ENCODE peak calls at places on chromosomes 2 and 18, in six cellular contexts. K is Caco-2; E is CD8-positive, alpha-beta T cell; V is astrocyte of the cerebellum; C is right cardiac atrium; D is A549. X is an unnamed sample.

GRCh38 chr18:36017232-36017631 is 44.8 kb downstream of the RMP24 start:
- DNase-seq in K (no peak), E (no peak), V (no peak), C (no peak), D (no peak), X (no peak)

GRCh38 chr2:219727771-219728429 is 100.5 kb downstream of the SLC4A3 start:
- DNase-seq in K (no peak), E (no peak), V (no peak), C (peak), D (no peak), X (no peak)

GRCh38 chr2:38375711-38376345 is 1.2 kb downstream of the ATL2 start:
- DNase-seq in K (no peak), E (peak), V (no peak), C (peak), D (no peak), X (peak)

GRCh38 chr2:216911886-216912285 is 52.0 kb upstream of the TNP1 start:
- DNase-seq in K (no peak), E (no peak), V (no peak), C (no peak), D (no peak), X (no peak)

GRCh38 chr2:204680576-204680975 is 135.3 kb downstream of the PARD3B start:
- DNase-seq in K (no peak), E (no peak), V (no peak), C (no peak), D (no peak), X (no peak)

GRCh38 chr2:26222976-26223375 is 21.5 kb downstream of the HADHA start:
- DNase-seq in K (no peak), E (no peak), V (no peak), C (no peak), D (no peak), X (no peak)

GRCh38 chr2:149562304-149562703 is 25.3 kb downstream of the MMADHC start:
- DNase-seq in K (no peak), E (no peak), V (no peak), C (no peak), D (no peak), X (no peak)

GRCh38 chr18:73118121-73118816 is 250.5 kb upstream of the NETO1 start:
- DNase-seq in K (no peak), E (no peak), V (peak), C (no peak), D (no peak), X (no peak)

GRCh38 chr2:218482651-218483050 is 63.7 kb downstream of the VIL1 start:
- DNase-seq in K (no peak), E (no peak), V (peak), C (no peak), D (no peak), X (no peak)

GRCh38 chr18:3514312-3515216 is 64.6 kb downstream of the TGIF1 start:
- DNase-seq in K (no peak), E (no peak), V (no peak), C (no peak), D (no peak), X (no peak)

GRCh38 chr2:232809349-232810124 is 33.2 kb upstream of the KCNJ13 start:
- DNase-seq in K (no peak), E (no peak), V (no peak), C (peak), D (no peak), X (no peak)

GRCh38 chr2:107132141-107132540 is 246.2 kb upstream of the ST6GAL2 start:
- DNase-seq in K (no peak), E (no peak), V (no peak), C (no peak), D (no peak), X (no peak)

GRCh38 chr2:112605926-112606325 is 21.5 kb downstream of the CHCHD5 start:
- DNase-seq in K (no peak), E (no peak), V (no peak), C (no peak), D (no peak), X (no peak)

GRCh38 chr18:49521251-49521650 is 34.2 kb upstream of the C18orf32 start:
- DNase-seq in K (no peak), E (no peak), V (no peak), C (no peak), D (no peak), X (no peak)

GRCh38 chr18:24426398-24427294 is at the start of gene IMPACT:
- DNase-seq in K (peak), E (peak), V (peak), C (peak), D (peak), X (peak)

GRCh38 chr2:144686518-144687215 is 166.7 kb upstream of the ZEB2 start:
- DNase-seq in K (no peak), E (no peak), V (no peak), C (no peak), D (no peak), X (no peak)

GRCh38 chr2:73053316-73054114 is 18.0 kb downstream of the SFXN5 start:
- DNase-seq in K (no peak), E (no peak), V (peak), C (no peak), D (no peak), X (no peak)

GRCh38 chr2:19743641-19744040 is 158.1 kb downstream of the TTC32 start:
- DNase-seq in K (no peak), E (no peak), V (no peak), C (no peak), D (no peak), X (no peak)

GRCh38 chr2:239747771-239748170 is 277.4 kb downstream of the NDUFA10 start:
- DNase-seq in K (no peak), E (no peak), V (no peak), C (peak), D (no peak), X (no peak)

GRCh38 chr2:85682378-85682777 is 11.8 kb upstream of the GNLY start:
- DNase-seq in K (peak), E (no peak), V (no peak), C (no peak), D (no peak), X (no peak)

GRCh38 chr18:51072586-51073303 is 42.7 kb downstream of the SMAD4 start:
- DNase-seq in K (no peak), E (no peak), V (no peak), C (no peak), D (no peak), X (no peak)

GRCh38 chr18:12741351-12741750 is 38.5 kb downstream of the PSMG2 start:
- DNase-seq in K (no peak), E (no peak), V (no peak), C (no peak), D (peak), X (no peak)

DNA sequence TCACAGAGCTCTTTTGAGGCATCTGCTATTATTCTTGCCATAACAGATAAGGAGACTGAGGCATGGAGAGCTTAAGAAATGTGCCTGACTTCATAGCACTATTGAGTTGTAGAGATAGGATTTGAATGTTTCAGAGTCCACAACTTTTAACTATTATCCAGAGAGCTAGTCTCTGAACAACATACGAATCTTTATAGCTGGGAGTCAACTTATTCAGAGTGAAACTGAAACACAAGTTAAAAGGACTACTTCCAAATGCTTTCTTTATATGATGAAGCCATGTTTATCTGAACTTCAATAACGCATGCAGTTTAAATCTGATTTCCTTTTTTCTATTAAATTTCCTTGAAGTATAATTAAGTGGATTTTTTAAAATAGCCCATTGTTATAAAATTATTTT is 268.8 kb downstream of the IKZF2 start:
- DNase-seq in K (no peak), E (no peak), V (no peak), C (no peak), D (no peak), X (no peak)
- H3K4me3 ChIP-seq in K (no peak), E (no peak), V (no peak), C (no peak), D (no peak), X (no peak)

GRCh38 chr2:224444783-224445182 is 42.9 kb upstream of the FAM124B start:
- DNase-seq in K (no peak), E (no peak), V (no peak), C (no peak), D (no peak), X (no peak)

GRCh38 chr2:224440988-224441387 is 39.1 kb upstream of the FAM124B start:
- DNase-seq in K (no peak), E (no peak), V (no peak), C (no peak), D (no peak), X (no peak)

GRCh38 chr2:224438726-224439125 is 36.8 kb upstream of the FAM124B start:
- DNase-seq in K (no peak), E (no peak), V (no peak), C (no peak), D (no peak), X (no peak)

GRCh38 chr2:224444011-224444410 is 42.1 kb upstream of the FAM124B start:
- DNase-seq in K (no peak), E (no peak), V (no peak), C (no peak), D (no peak), X (no peak)

GRCh38 chr2:224442092-224442999 is 40.4 kb upstream of the FAM124B start:
- DNase-seq in K (no peak), E (no peak), V (no peak), C (peak), D (no peak), X (no peak)
- H3K4me3 ChIP-seq in K (no peak), E (no peak), V (peak), C (peak), D (peak), X (peak)

DNA sequence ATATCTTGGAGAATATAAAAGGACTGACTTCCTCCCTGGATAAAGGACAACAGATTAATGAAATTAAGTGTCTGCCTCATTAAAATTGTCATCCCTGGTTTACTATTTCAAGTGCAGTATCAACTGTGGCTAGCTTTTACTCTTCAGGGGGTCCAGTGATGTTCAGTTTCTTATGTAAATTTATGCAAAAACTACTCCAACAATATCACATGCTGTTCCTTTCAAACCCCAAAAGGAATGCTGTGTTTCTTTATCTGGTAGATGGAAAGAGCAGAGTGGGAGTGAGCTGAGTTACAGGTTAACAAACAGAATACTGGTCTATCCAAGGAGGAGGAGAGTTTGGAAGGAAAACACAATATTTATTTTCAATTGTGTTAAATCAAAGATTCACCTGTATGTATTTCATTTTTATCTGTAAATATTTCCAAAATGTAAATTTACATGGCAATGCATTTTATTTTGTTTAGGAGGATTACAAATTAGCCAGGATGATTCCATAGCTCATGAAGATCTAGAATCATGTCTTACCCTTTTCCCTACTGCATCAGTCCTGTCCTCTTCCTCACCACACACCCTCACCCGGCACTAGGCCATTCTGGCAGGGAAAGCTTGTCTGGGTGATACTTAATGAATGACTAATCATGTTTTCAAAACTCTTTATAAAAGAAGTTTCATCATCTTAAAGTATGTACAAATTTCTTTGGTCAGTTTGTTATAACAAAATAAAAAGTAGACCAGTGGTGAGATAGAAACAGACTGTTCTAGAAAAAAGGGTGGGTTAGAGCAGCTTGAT is 283.5 kb upstream of the VWC2L start:
- DNase-seq in K (no peak), E (no peak), V (peak), C (peak), D (no peak), X (no peak)
- H3K4me3 ChIP-seq in K (no peak), E (no peak), V (no peak), C (no peak), D (no peak), X (no peak)

DNA sequence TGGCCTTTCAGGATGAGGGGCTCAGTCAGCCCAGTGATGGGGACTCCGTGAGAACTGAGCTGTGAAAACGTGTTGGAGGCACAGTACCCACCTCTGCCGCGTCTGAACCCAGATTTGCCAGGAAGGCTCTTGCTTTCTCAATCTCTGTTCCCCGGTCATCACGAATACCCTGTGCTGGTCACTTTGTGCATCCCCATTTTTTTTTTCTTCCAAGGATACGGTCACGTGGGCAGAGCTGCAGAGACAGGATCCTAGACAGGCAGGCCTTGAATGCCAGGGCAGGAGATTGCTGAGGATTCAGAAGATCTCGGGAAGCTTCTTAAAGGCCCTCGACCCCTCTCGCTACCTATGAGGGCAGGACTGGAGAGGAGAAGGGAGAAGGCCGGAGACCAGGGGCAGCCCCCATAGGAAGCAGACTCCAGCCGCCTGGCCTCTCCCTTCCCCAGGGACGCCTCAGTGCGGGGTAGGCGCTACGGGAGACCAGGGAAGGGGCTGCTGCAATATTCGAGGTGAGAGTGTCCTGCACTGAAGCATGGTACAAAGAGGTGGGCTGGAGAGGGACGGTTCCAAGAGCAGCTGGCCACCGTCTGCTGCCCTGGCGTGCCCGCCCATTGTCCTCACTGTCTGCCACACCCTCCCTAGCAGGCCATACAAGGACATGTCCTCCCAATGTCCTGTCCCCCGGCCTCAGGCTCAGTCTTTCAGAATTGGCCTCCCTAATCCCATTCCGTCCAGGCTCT is 29.0 kb upstream of the TAF1B start:
- DNase-seq in K (no peak), E (no peak), V (no peak), C (no peak), D (no peak), X (no peak)
- H3K4me3 ChIP-seq in K (peak), E (no peak), V (no peak), C (no peak), D (peak), X (no peak)

DNA sequence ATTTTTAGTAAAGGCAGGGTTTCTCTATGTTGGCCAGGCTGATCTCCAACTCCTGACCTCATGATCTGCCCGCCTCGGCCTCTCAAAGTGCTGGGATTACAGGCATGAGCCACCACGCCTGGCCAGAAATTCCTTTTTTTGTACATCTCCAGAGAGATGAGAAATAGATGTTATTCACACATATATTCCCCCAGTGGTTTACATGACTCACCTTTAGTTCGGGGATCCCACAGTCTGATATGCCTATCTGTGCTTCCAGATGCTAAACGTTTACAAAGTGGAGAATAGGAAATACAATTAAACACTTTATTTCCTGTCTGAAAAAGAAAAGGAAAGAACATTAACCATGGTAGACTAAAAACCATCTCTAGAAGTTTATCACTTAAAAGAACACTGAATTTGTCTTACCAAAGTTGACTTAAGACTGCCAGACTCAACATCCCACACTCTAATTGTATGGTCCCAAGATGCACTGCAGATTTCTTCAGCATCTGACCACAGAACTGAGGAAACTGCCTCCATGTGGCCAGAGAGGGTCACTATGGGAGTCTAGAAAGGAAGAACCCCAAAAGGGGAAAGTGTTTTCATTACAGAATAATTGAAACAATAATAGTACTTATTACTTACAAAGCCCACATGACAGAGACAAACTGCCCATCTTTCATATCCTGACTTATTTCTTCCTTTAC is 12.6 kb upstream of the ICA1L start:
- DNase-seq in K (no peak), E (no peak), V (no peak), C (no peak), D (no peak), X (no peak)
- H3K4me3 ChIP-seq in K (no peak), E (no peak), V (no peak), C (no peak), D (no peak), X (no peak)

DNA sequence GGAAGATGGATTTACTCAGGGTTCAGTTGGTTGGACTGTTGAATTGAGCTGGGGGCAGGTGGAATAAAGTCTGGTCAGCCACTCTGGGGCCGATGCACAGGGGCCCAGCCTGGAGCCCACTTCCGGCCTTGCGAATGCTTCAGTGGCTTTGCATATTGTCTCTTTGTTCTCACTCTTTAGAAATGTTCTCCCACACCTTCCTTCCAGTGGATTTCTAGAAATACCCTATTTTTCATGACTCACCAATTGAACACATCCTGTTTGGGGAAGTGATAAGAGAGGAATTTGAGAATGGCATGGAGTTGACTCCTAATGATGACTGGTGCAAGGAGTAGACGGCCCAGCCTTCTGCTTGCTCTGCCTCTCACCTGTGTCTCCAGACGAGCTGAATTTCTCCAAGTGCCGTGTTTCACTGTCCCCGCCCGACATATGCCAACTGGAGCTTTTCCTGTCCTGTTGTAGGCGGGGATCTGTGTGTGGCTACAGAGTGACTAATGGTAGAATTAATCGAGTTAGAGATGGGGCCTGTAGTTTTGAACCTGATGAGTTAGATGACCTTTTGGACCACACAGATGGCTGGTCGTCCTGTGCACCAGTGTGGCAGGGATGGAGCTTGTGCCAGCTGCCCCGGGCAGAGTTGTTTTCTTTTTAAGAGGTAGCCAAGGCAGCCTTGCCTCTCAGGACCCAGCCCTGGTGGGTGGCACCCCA is 28.2 kb downstream of the ASAP2 start:
- DNase-seq in K (peak), E (no peak), V (peak), C (no peak), D (peak), X (peak)
- H3K4me3 ChIP-seq in K (no peak), E (no peak), V (no peak), C (no peak), D (peak), X (peak)

GRCh38 chr18:5542393-5543035 is 1.3 kb downstream of the EPB41L3 start:
- DNase-seq in K (no peak), E (no peak), V (no peak), C (peak), D (no peak), X (peak)
- H3K4me3 ChIP-seq in K (peak), E (no peak), V (peak), C (peak), D (peak), X (peak)

X was measured in HFF-Myc.